ENCODE peak calls at places on chromosomes 16 and 17, in five cellular contexts. C, D, R, K and F are unnamed samples. For H3K4me1 and H3K36me3, the result is how much of the 10 kb centered on the place peaks cover.

GRCh38 chr16:74216319-74216718 is 80.3 kb upstream of the PSMD7 start:
- DNase-seq in C (no peak), D (no peak), R (no peak), K (no peak), F (no peak)

GRCh38 chr16:54712866-54713265 is 217.8 kb upstream of the IRX5 start:
- DNase-seq in C (no peak), D (no peak), R (no peak), K (no peak), F (no peak)

GRCh38 chr17:47726796-47727703 is 6.0 kb upstream of the TBX21 start:
- DNase-seq in C (no peak), D (no peak), R (peak), K (no peak), F (no peak)

GRCh38 chr17:63249256-63250006 is 196.7 kb downstream of the CYB561 start:
- DNase-seq in C (no peak), D (no peak), R (no peak), K (no peak), F (no peak)

GRCh38 chr16:31414706-31415105 is 13.5 kb downstream of the COX6A2 start:
- DNase-seq in C (no peak), D (no peak), R (no peak), K (no peak), F (no peak)

GRCh38 chr17:66422181-66422580 is 119.8 kb downstream of the PRKCA start:
- DNase-seq in C (no peak), D (no peak), R (no peak), K (no peak), F (no peak)

GRCh38 chr17:11598274-11599221 is at the start of gene DNAH9:
- DNase-seq in C (no peak), D (no peak), R (peak), K (no peak), F (peak)

GRCh38 chr17:2055494-2056220 is 754 bp downstream of the HIC1 start:
- DNase-seq in C (peak), D (no peak), R (peak), K (peak), F (no peak)

GRCh38 chr16:88725609-88726407 is 19.5 kb downstream of the CTU2 start:
- DNase-seq in C (no peak), D (no peak), R (no peak), K (peak), F (no peak)

GRCh38 chr16:2842340-2843000 is 12.4 kb downstream of the ZG16B start:
- DNase-seq in C (peak), D (peak), R (peak), K (peak), F (no peak)

GRCh38 chr17:62965649-62966425 is at the start of gene TANC2:
- DNase-seq in C (peak), D (peak), R (peak), K (peak), F (peak)

GRCh38 chr16:27452569-27453475 is 50.8 kb downstream of the IL21R start:
- DNase-seq in C (no peak), D (no peak), R (no peak), K (no peak), F (no peak)

DNA sequence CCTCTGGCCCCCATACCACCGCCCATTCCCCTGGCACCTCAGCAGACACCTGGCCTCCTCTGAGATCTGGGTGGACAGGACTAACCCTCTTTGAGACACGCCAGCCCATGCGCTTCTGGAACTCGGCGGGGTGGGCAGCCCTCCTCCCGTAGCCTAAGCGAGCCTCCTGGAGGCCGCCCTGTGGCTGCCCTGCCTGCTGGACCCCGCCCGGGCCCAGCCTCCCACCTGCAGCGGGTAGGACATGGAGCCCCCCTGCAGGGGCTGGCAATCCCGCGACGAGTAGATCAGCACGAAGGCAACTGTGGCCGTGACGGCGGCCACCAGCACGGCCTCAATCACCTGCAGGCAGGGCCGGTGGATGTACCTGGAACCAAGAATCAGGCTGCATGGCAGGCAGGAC is 8.2 kb upstream of the CCDC154 start:
- DNase-seq in C (no peak), D (no peak), R (no peak), K (no peak), F (no peak)
- H3K4me1 ChIP-seq in C (under half), D (under half), R (under half), K (under half), F (under half)

GRCh38 chr16:24917891-24918290 is 72.1 kb downstream of the SLC5A11 start:
- DNase-seq in C (no peak), D (no peak), R (no peak), K (no peak), F (no peak)
- H3K36me3 ChIP-seq in C (under half), D (under half), R (under half), K (under half), F (under half)

DNA sequence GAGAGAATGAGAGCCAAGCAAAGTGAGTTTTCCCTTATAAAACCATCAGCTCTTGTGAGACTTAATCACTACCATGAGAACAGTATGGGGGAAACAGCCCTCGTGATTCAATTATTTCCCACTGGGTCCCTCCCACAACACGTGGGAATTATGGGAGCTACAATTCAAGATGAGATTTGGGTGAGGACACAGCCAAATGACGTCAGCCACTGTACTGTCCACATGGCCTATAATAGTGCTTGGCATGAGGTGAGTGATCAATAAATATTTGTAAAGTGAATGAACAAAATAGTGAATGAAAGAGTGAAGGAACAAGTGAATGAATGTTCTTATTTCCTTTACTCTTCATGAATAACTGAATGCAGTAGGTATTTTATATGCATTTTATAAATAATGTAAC is 199.1 kb upstream of the GOT2 start:
- DNase-seq in C (no peak), D (no peak), R (no peak), K (peak), F (no peak)
- H3K4me1 ChIP-seq in C (under half), D (under half), R (under half), K (under half), F (under half)

DNA sequence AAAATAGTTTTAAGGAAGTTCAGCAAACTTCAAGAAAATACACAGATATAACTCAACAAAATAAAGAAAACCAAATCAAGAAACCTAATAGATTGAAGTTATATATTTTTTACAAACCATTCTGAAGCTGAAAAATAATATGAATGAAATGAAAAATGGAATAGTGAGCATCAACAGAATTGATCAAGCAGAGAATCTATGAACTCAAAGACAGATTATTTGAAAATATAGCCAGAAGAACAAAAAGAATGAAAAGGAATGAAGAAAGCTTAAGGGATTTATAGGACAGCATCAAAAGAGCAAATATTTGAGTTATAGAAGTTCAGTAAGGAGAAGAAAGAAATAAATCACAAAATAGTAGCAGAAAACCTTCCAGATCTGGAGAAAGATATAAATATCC is 37.8 kb downstream of the CDR2 start:
- DNase-seq in C (no peak), D (no peak), R (no peak), K (no peak), F (no peak)
- H3K36me3 ChIP-seq in C (under half), D (under half), R (under half), K (half or more), F (under half)

DNA sequence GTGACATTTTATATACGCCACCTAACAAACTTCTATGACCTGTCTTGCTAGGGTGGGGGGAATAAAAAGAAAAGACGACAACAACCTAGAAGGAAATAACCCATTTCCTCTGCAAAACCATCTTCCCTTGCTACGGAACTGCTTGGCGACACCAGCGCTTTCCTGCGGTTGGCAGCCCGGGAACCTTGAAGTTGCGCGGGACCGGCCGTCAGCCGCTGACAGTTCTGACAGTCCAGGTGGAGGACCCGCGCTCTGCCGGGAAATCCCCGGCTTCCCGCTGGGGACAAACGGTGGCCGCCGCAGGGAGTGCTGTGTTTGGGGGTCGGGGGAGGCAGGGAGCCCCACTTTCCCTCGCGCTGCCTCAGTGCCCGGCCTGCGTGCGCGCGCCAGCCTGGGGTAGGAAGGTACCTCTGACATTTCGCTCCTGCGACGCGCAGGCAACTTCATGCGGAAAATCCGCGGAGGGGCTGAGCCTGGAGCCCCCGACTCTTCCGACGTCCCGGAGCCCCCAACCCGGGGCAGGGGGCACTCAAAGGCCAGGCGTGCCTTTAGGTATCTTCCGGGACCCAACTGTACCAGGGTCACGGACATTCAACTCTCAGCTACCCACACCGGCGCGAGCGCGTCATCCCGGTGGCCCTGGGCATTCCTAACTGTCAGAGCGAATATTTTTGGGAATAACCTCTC is 516 bp downstream of the SLC16A6 start:
- DNase-seq in C (peak), D (peak), R (peak), K (peak), F (no peak)
- H3K4me1 ChIP-seq in C (under half), D (under half), R (under half), K (half or more), F (under half)

GRCh38 chr16:19573997-19574396 is 18.5 kb downstream of the VPS35L start:
- DNase-seq in C (no peak), D (no peak), R (no peak), K (no peak), F (no peak)

GRCh38 chr16:19578378-19578851 is 22.9 kb downstream of the VPS35L start:
- DNase-seq in C (no peak), D (no peak), R (no peak), K (no peak), F (no peak)

GRCh38 chr16:19574625-19575024 is 19.1 kb downstream of the VPS35L start:
- DNase-seq in C (no peak), D (no peak), R (no peak), K (no peak), F (no peak)
- H3K36me3 ChIP-seq in C (under half), D (under half), R (under half), K (under half), F (under half)

DNA sequence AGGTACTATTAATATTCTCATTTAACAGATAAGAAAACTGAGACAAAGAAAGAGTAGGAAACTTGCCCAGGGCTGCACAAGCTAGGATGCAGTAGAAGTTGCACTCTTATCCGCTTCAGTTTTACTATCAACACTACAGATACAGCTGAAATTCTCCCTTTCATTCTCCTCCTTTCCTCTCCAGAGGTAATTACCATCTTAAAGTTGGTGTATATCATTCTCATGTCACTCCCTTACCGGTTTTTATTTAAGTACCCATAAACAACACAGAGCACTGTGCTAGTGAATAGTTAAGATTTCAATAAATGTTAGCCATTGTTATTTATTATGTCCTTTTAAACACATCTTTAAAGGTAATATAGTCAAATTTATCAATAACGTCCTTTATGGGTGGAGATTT is 3.5 kb downstream of the GDE1 start:
- DNase-seq in C (no peak), D (no peak), R (no peak), K (no peak), F (no peak)
- H3K4me1 ChIP-seq in C (under half), D (under half), R (half or more), K (under half), F (under half)

GRCh38 chr17:49600949-49601348 is 25.3 kb downstream of the NXPH3 start:
- DNase-seq in C (no peak), D (no peak), R (no peak), K (no peak), F (no peak)
- H3K36me3 ChIP-seq in C (half or more), D (under half), R (under half), K (half or more), F (under half)

DNA sequence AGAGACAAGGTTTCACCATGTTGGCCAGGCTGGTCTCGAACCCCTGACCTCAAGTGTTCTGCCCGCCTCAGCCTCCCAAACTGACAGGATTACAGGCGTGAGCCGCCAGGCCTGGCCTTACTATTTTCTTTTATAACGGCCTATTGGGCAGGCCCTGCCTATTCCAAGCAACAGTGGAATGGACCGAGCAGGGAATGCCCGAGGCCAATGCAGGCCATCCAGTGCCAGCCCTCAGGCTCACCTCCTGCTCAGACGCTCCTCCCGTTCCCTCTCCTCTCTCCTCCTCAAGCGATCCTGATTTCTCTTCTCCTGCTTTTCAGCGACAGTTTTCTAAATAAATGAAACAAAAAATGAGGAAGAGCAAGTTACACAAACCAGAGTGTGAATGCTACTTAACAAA is 12.4 kb downstream of the HBQ1 start:
- DNase-seq in C (no peak), D (no peak), R (no peak), K (no peak), F (no peak)
- H3K4me1 ChIP-seq in C (under half), D (under half), R (under half), K (under half), F (under half)

GRCh38 chr16:84759906-84760305 is 59.9 kb upstream of the CRISPLD2 start:
- DNase-seq in C (no peak), D (no peak), R (no peak), K (no peak), F (no peak)

GRCh38 chr16:84763629-84764028 is 56.2 kb upstream of the CRISPLD2 start:
- DNase-seq in C (no peak), D (no peak), R (no peak), K (no peak), F (no peak)

GRCh38 chr16:84763164-84763563 is 56.6 kb upstream of the CRISPLD2 start:
- DNase-seq in C (no peak), D (no peak), R (no peak), K (no peak), F (no peak)

GRCh38 chr16:84759061-84759460 is 59.3 kb downstream of the USP10 start:
- DNase-seq in C (no peak), D (peak), R (no peak), K (no peak), F (no peak)

GRCh38 chr16:84761448-84762368 is 58.1 kb upstream of the CRISPLD2 start:
- DNase-seq in C (no peak), D (no peak), R (no peak), K (no peak), F (no peak)
- H3K36me3 ChIP-seq in C (under half), D (under half), R (under half), K (under half), F (under half)